ENCODE peak calls at places on chromosomes 1 and 21, in four cellular contexts. M, I, N and X are unnamed samples.

GRCh38 chr1:95382385-95382784 is 148.4 kb downstream of the RWDD3 start:
- DNase-seq in M (no peak), I (no peak), N (no peak), X (no peak)

GRCh38 chr1:31839662-31840343 is 24.0 kb upstream of the SPOCD1 start:
- DNase-seq in M (no peak), I (peak; percentile 3), N (peak; percentile 43), X (no peak)

GRCh38 chr1:68959631-68960030 is 462.7 kb upstream of the DEPDC1 start:
- DNase-seq in M (no peak), I (no peak), N (no peak), X (no peak)

GRCh38 chr1:177786346-177786745 is 183.5 kb downstream of the SEC16B start:
- DNase-seq in M (no peak), I (no peak), N (no peak), X (no peak)

GRCh38 chr1:18950415-18951026 is 6.0 kb downstream of the IFFO2 start:
- DNase-seq in M (no peak), I (no peak), N (no peak), X (no peak)

GRCh38 chr1:234397732-234398131 is 24.5 kb downstream of the COA6 start:
- DNase-seq in M (no peak), I (no peak), N (no peak), X (no peak)

GRCh38 chr1:44507490-44508396 is 102.7 kb downstream of the RNF220 start:
- DNase-seq in M (no peak), I (no peak), N (no peak), X (no peak)

GRCh38 chr1:220045356-220046051 is 801 bp downstream of the EPRS1 start:
- DNase-seq in M (no peak), I (no peak), N (no peak), X (no peak)

GRCh38 chr1:29248409-29248808 is 12.1 kb downstream of the PTPRU start:
- DNase-seq in M (no peak), I (no peak), N (no peak), X (no peak)

GRCh38 chr1:64212023-64212422 is 8.6 kb downstream of the UBE2U start:
- DNase-seq in M (no peak), I (no peak), N (no peak), X (peak; percentile 53)

GRCh38 chr1:233863901-233864545 is 40.5 kb upstream of the SLC35F3 start:
- DNase-seq in M (no peak), I (no peak), N (no peak), X (no peak)

GRCh38 chr1:36510418-36510817 is 27.7 kb upstream of the CSF3R start:
- DNase-seq in M (no peak), I (peak; percentile 36), N (no peak), X (no peak)

GRCh38 chr1:87463917-87464565 is 135.4 kb downstream of the LMO4 start:
- DNase-seq in M (no peak), I (no peak), N (peak; percentile 10), X (no peak)

GRCh38 chr1:209585672-209586071 is 2.2 kb downstream of the CAMK1G start:
- DNase-seq in M (no peak), I (peak; percentile 80), N (peak; percentile 56), X (no peak)

GRCh38 chr1:47763456-47764171 is 233.6 kb downstream of the TRABD2B start:
- DNase-seq in M (no peak), I (no peak), N (no peak), X (no peak)

GRCh38 chr1:178294654-178295053 is 200.8 kb downstream of the RASAL2 start:
- DNase-seq in M (no peak), I (no peak), N (no peak), X (no peak)

GRCh38 chr1:39409055-39409816 is 82.2 kb upstream of the BMP8A start:
- DNase-seq in M (no peak), I (peak; percentile 81), N (peak; percentile 75), X (no peak)

GRCh38 chr1:15963968-15964648 is 11.8 kb downstream of the ZBTB17 start:
- DNase-seq in M (no peak), I (no peak), N (no peak), X (no peak)

GRCh38 chr1:11596295-11596694 is 57.9 kb downstream of the FBXO2 start:
- DNase-seq in M (no peak), I (no peak), N (no peak), X (no peak)

GRCh38 chr1:45444609-45445131 is 46.3 kb downstream of the TESK2 start:
- DNase-seq in M (no peak), I (no peak), N (no peak), X (no peak)

GRCh38 chr1:31102501-31102950 is 37.0 kb upstream of the PUM1 start:
- DNase-seq in M (no peak), I (no peak), N (peak; percentile 73), X (peak; percentile 80)

GRCh38 chr1:228226956-228227791 is 19.3 kb downstream of the OBSCN start:
- DNase-seq in M (peak; percentile 74), I (peak; percentile 38), N (peak; percentile 67), X (no peak)

GRCh38 chr1:152029144-152029936 is 7.5 kb downstream of the S100A11 start:
- DNase-seq in M (no peak), I (no peak), N (peak; percentile 89), X (no peak)

GRCh38 chr1:6392081-6392879 is 1.3 kb downstream of the ACOT7 start:
- DNase-seq in M (no peak), I (no peak), N (no peak), X (no peak)

GRCh38 chr1:175385316-175385715 is 192.7 kb upstream of the KIAA0040 start:
- DNase-seq in M (no peak), I (no peak), N (no peak), X (no peak)

GRCh38 chr1:78607334-78607927 is 12.8 kb upstream of the IFI44L start:
- DNase-seq in M (no peak), I (no peak), N (peak; percentile 66), X (no peak)

GRCh38 chr1:21012937-21013336 is 163.8 kb downstream of the EIF4G3 start:
- DNase-seq in M (no peak), I (no peak), N (peak; percentile 56), X (peak; percentile 28)

GRCh38 chr1:21966247-21967000 is 10.4 kb upstream of the CELA3B start:
- DNase-seq in M (no peak), I (no peak), N (peak; percentile 36), X (peak; percentile 74)

GRCh38 chr21:38858429-38859205 is 52.9 kb downstream of the ETS2 start:
- DNase-seq in M (no peak), I (no peak), N (no peak), X (no peak)

GRCh38 chr1:24929876-24930702 is at the start of gene RUNX3:
- DNase-seq in M (no peak), I (peak; percentile 85), N (no peak), X (no peak)

GRCh38 chr1:191358724-191359123 is 799.5 kb upstream of the RGS18 start:
- DNase-seq in M (no peak), I (no peak), N (no peak), X (no peak)

DNA sequence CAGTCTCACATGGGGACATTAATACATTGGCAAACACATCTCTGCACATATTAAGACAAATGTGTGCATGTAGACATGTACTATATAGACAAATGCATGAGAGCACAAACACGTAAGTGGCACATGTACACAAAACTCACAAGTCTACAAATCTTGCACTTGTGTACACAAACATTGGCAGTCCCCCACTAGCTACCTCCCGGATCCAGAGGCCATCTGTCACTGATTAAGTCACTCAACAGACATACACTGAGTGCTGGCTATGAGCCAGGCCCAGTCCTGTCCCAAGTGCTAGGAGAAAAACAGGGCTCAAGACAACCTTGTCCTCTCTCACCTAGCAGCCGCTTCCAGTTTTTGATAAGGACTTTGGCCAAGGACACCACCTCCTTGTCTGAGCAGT is 7.0 kb downstream of the TCEA3 start:
- DNase-seq in M (no peak), I (no peak), N (no peak), X (no peak)
- H3K27me3 ChIP-seq in M (no peaks in the 10 kb centered on the region), I (peaks cover 54% of the 10 kb centered on the region), N (no peaks in the 10 kb centered on the region), X (no peaks in the 10 kb centered on the region)

GRCh38 chr1:53086504-53087070 is 24.6 kb downstream of the PODN start:
- DNase-seq in M (no peak), I (no peak), N (no peak), X (no peak)

GRCh38 chr1:53083636-53084588 is 21.9 kb downstream of the PODN start:
- DNase-seq in M (no peak), I (no peak), N (no peak), X (no peak)

GRCh38 chr1:53082826-53083225 is 20.8 kb downstream of the PODN start:
- DNase-seq in M (no peak), I (no peak), N (no peak), X (no peak)

GRCh38 chr1:53085405-53085804 is 23.4 kb downstream of the PODN start:
- DNase-seq in M (no peak), I (no peak), N (no peak), X (no peak)

DNA sequence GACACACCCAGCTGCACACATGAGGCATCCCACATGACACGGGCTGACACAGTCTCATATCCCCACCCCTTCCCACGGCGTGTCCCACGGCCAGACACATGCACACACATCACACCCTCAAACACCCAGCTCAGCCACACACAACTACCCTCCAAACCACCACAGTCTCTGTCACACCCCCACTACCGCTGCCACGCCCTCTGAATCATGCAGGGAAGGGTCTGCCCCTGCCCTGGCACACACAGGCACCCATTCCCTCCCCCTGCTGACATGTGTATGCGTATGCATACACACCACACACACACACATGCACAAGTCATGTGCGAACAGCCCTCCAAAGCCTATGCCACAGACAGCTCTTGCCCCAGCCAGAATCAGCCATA is 22.6 kb downstream of the PODN start:
- DNase-seq in M (no peak), I (no peak), N (no peak), X (no peak)
- TF ChIP-seq CTCF in M (no peak), I (no peak), N (no peak), X (no peak)

DNA sequence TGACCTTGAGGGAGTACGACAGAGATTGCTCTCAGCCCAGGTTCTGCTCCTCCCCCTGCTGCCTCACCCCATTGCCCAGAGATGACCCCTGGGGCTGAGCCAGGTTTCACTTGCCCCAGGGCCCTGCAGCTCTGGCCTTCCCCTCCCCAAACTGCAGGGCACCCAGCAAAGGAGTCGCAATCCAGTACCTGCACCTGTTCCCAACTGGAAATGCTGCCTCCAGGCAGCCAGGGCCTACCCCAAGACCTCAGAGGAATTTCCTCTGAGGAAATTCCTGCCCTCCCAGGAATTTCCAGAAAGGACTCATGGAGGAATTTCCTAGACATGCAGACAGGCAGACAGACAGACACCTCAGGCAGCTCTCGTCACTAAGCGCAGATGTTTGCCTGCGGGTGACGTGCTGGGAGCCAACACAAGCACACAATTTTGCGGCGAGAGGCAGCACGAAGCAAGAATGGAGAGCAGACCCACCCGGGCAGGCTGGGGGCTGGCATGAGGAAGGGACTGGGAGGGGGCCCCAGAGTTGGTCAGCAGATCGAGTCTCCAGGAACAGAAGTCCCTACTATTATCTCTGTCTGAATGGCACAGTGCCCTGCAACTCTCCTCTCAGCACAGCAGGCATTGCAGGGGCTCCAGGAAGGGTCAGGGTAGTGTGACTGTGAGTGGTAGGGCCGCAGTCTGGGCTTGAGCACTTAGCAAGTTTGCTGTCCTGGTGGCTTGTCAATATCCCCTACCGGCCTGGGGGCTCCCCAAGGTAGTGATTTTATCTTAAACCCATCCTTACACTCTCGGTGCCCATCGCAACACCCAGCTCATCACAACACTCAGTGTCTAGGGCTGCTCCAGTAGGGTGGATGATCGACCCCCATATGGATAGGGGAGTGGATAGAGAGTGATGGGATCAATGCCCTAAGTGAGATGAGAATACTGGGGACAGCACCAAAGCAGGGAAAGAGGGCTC is 2.9 kb upstream of the EFNA1 start:
- DNase-seq in M (no peak), I (peak; percentile 61), N (peak; percentile 50), X (peak; percentile 1)
- H3K27me3 ChIP-seq in M (no peaks in the 10 kb centered on the region), I (peaks cover 80% of the 10 kb centered on the region), N (peaks cover 12% of the 10 kb centered on the region), X (peaks cover 55% of the 10 kb centered on the region)

DNA sequence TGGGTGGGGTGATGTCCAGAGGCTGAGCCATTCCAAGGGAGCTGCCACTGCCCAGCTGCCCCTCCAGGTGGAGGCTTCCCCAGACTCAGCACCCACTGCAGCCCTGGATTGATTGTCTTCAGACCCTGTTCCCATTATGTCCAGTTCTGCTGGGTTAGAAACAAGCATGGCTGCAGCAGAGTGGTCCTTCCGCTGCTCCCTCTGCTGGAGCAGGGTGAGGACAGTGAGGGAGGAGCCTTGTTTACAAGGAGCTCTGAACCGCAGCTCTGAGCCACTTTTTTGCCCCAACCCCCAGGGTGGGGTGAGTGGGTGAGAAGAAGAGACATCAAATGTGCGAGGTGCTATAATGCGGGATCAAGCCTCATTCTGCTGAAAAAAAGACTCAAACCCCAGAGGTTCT is 2.3 kb downstream of the TNNT2 start:
- DNase-seq in M (no peak), I (peak; percentile 76), N (no peak), X (no peak)
- TF ChIP-seq CTCF in M (no peak), I (peak; percentile 67), N (peak; percentile 18), X (peak; percentile 36)